ENCODE peak calls at places on chromosomes 4 and X, in eight cellular contexts. F is right lobe of liver, M is NT2/D1, K is endothelial cell of umbilical vein, R is heart right ventricle, I is BJ, T is colonic mucosa, J is neural progenitor cell. W is an unnamed sample. For H3K36me3, the result is how much of the 10 kb centered on the place peaks cover.

GRCh38 chr4:24770111-24770584 is 25.2 kb upstream of the SOD3 start:
- DNase-seq in F (no peak), M (no peak), K (peak), R (no peak), I (peak), T (no peak), J (peak), W (no peak)

GRCh38 chrX:153926863-153927685 is 1.0 kb upstream of the ARHGAP4 start:
- DNase-seq in F (peak), M (no peak), K (peak), R (peak), I (no peak), T (peak), J (peak), W (peak)

GRCh38 chr4:106264331-106264728 is 51.7 kb downstream of the TBCK start:
- DNase-seq in F (no peak), M (no peak), K (no peak), R (no peak), I (no peak), T (no peak), J (no peak), W (no peak)

GRCh38 chr4:26032572-26033320 is 118.7 kb downstream of the SMIM20 start:
- DNase-seq in F (no peak), M (no peak), K (no peak), R (no peak), I (peak), T (no peak), J (no peak), W (no peak)

GRCh38 chr4:182960228-182960627 is 43.0 kb upstream of the DCTD start:
- DNase-seq in F (no peak), M (no peak), K (no peak), R (no peak), I (no peak), T (no peak), J (no peak), W (no peak)

GRCh38 chrX:47187106-47187677 is 6.4 kb upstream of the UBA1 start:
- DNase-seq in F (no peak), M (no peak), K (no peak), R (no peak), I (no peak), T (no peak), J (no peak), W (no peak)

GRCh38 chrX:70452143-70452733 is 7.6 kb downstream of the DLG3 start:
- DNase-seq in F (peak), M (no peak), K (peak), R (peak), I (no peak), T (peak), J (peak), W (peak)

GRCh38 chr4:120948382-120948781 is 25.9 kb upstream of the PRDM5 start:
- DNase-seq in F (no peak), M (no peak), K (no peak), R (no peak), I (no peak), T (peak), J (no peak), W (no peak)

GRCh38 chrX:106263817-106264216 is 95.7 kb downstream of the PWWP3B start:
- DNase-seq in F (no peak), M (no peak), K (no peak), R (no peak), I (no peak), T (no peak), J (no peak), W (no peak)

GRCh38 chrX:44621088-44621487 is 78.4 kb upstream of the FUNDC1 start:
- DNase-seq in F (no peak), M (no peak), K (no peak), R (no peak), I (no peak), T (peak), J (no peak), W (no peak)

GRCh38 chr4:121597346-121597934 is 99.3 kb downstream of the ANXA5 start:
- DNase-seq in F (no peak), M (no peak), K (no peak), R (no peak), I (no peak), T (no peak), J (no peak), W (no peak)

GRCh38 chr4:74018771-74019170 is 19.7 kb downstream of the CXCL3 start:
- DNase-seq in F (no peak), M (no peak), K (peak), R (no peak), I (no peak), T (no peak), J (no peak), W (no peak)

GRCh38 chr4:4659871-4660651 is 118.2 kb upstream of the STX18 start:
- DNase-seq in F (no peak), M (no peak), K (peak), R (no peak), I (peak), T (no peak), J (no peak), W (no peak)

GRCh38 chr4:145679991-145680455 is at the start of gene C4orf51:
- DNase-seq in F (no peak), M (no peak), K (peak), R (no peak), I (peak), T (no peak), J (no peak), W (no peak)

GRCh38 chr4:47662975-47663374 is 174.9 kb downstream of the CORIN start:
- DNase-seq in F (no peak), M (no peak), K (no peak), R (no peak), I (no peak), T (peak), J (peak), W (no peak)

GRCh38 chrX:10754445-10754844 is 134.1 kb upstream of the MID1 start:
- DNase-seq in F (no peak), M (no peak), K (no peak), R (no peak), I (no peak), T (no peak), J (no peak), W (no peak)

GRCh38 chrX:155313766-155314165 is 20.6 kb downstream of the CLIC2 start:
- DNase-seq in F (no peak), M (no peak), K (no peak), R (no peak), I (no peak), T (no peak), J (no peak), W (no peak)

GRCh38 chrX:1325515-1326116 is 11.0 kb upstream of the IL3RA start:
- DNase-seq in F (no peak), M (no peak), K (no peak), R (no peak), I (no peak), T (no peak), J (no peak), W (no peak)

GRCh38 chr4:145899886-145900466 is 38.6 kb downstream of the ZNF827 start:
- DNase-seq in F (no peak), M (no peak), K (no peak), R (no peak), I (no peak), T (no peak), J (no peak), W (no peak)

GRCh38 chr4:770022-770421 is 55.9 kb downstream of the CPLX1 start:
- DNase-seq in F (no peak), M (no peak), K (no peak), R (no peak), I (no peak), T (no peak), J (no peak), W (peak)
- H3K36me3 ChIP-seq in F (under half), M (half or more), K (under half), R (under half), I (under half), T (under half), J (under half), W (under half)

DNA sequence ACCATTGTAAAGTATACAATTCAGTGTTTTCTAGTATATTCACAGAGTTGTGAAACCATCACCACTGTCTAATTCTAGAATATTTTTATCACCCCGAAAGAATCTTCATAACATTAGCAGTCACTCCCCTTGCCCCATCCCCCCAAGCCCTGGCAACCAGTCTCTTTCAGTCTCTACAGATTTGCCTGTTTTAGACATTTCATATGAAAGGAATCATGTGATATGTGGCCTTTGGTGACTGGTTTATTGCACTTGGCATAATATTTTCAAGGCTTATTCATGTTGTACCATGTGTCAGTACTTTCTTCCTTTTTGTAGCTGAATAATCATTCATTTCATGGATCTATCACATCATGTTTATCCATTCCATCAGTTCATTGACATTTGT is 371.7 kb downstream of the AFF2 start:
- DNase-seq in F (no peak), M (no peak), K (no peak), R (no peak), I (no peak), T (no peak), J (no peak), W (no peak)
- H3K36me3 ChIP-seq in F (under half), M (under half), K (under half), R (under half), I (under half), T (under half), J (under half), W (under half)

GRCh38 chr4:8819019-8819418 is 52.6 kb downstream of the HMX1 start:
- DNase-seq in F (no peak), M (no peak), K (no peak), R (no peak), I (no peak), T (no peak), J (peak), W (no peak)

GRCh38 chr4:8817813-8818062 is 53.9 kb downstream of the HMX1 start:
- DNase-seq in F (no peak), M (no peak), K (no peak), R (no peak), I (no peak), T (no peak), J (no peak), W (no peak)

GRCh38 chr4:8818063-8818881 is 53.4 kb downstream of the HMX1 start:
- DNase-seq in F (peak), M (no peak), K (no peak), R (no peak), I (no peak), T (peak), J (peak), W (no peak)

GRCh38 chr4:8819421-8820177 is 52.0 kb downstream of the HMX1 start:
- DNase-seq in F (peak), M (no peak), K (no peak), R (no peak), I (no peak), T (no peak), J (peak), W (no peak)

DNA sequence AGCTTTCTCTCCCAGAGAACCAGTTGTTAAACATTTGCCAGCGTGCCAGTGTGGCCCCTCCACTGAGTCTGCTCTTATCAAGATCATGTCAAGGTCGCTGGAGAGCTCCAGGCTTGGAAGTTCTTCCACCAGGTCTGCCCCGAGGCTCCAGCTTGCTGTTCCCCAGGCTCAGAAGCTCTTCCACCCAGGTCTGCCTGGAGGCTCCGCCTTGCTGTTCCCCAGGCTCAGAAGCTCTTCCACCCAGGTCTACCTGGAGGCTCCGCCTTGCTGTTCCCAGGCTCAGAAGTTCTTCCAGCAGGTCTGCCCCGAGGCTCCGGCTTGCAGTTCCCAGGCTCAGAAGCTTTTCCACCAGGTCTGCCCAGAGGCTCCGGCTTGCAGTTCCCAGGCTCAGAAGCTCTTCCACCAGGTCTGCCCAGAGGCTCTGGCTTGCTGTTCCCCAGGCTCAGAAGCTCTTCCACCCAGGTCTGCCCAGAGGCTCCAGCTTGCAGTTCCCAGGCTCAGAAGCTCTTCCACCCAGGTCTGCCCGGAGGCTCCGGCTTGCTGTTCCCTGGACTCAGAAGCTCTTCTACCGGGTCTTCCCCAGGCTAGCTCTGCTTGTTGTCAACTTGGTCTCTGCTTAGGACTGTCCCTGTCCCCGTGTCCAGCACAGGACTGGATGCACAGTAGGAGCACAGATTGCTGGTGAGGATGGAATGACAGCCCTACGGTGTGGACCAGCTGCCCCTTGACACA is 54.4 kb downstream of the HMX1 start:
- DNase-seq in F (peak), M (no peak), K (no peak), R (no peak), I (no peak), T (no peak), J (no peak), W (no peak)
- H3K36me3 ChIP-seq in F (under half), M (under half), K (under half), R (under half), I (under half), T (under half), J (under half), W (under half)

DNA sequence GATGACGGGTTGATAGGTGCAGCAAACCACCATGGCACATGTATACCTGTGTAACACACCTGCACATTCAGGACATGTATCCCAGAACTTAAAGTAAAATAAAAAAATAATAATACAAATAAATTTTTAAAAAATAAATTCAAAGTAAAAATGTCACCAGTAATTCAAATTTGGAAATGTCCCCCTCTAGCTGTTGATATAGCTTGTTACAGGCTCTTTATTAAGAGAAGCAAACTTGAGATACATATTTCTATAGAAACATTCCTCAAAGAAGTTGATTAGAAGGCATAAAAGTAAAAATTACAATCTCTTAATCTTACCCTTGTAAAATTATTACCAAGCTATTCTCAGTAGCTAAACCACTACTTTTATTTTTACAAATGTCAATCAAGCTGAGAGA is 1397.0 kb downstream of the FAM133A start:
- DNase-seq in F (no peak), M (no peak), K (no peak), R (no peak), I (no peak), T (no peak), J (no peak), W (no peak)
- H3K36me3 ChIP-seq in F (under half), M (under half), K (under half), R (under half), I (under half), T (under half), J (under half), W (under half)

W was measured in mucosa of descending colon.